ENCODE peak calls at places on chromosomes 13 and 19, in eight cellular contexts. O is heart left ventricle, D is left ventricle myocardium inferior, A is mesenchymal stem cell, Z is kidney, V is Peyer's patch, I is suprapubic skin, J is thoracic aorta. S is an unnamed sample.
A peak's percentile ranks its signal among the peaks of the same experiment; 100 is the strongest.

GRCh38 chr13:31638577-31638976 is 100.7 kb upstream of the RXFP2 start:
- DNase-seq in O (peak; percentile 28), D (no peak), A (peak; percentile 6), Z (no peak), V (no peak), I (no peak), J (no peak), S (no peak)

GRCh38 chr13:28854657-28855056 is 34.5 kb downstream of the MTUS2 start:
- DNase-seq in O (no peak), D (no peak), A (no peak), Z (no peak), V (no peak), I (no peak), J (no peak), S (no peak)

GRCh38 chr13:99380921-99381645 is 73.9 kb upstream of the GPR183 start:
- DNase-seq in O (no peak), D (no peak), A (no peak), Z (no peak), V (no peak), I (no peak), J (no peak), S (no peak)

GRCh38 chr13:33497146-33497845 is 211.7 kb upstream of the STARD13 start:
- DNase-seq in O (no peak), D (no peak), A (peak; percentile 75), Z (no peak), V (no peak), I (no peak), J (no peak), S (no peak)

GRCh38 chr13:20969182-20969581 is 66.6 kb upstream of the XPO4 start:
- DNase-seq in O (no peak), D (no peak), A (peak; percentile 34), Z (no peak), V (no peak), I (no peak), J (no peak), S (no peak)

GRCh38 chr19:38736413-38737280 is 7.6 kb downstream of the CAPN12 start:
- DNase-seq in O (no peak), D (no peak), A (peak; percentile 31), Z (peak; percentile 95), V (peak; percentile 77), I (peak; percentile 81), J (no peak), S (peak; percentile 36)

GRCh38 chr13:110456550-110456949 is 105.0 kb downstream of the RAB20 start:
- DNase-seq in O (no peak), D (no peak), A (no peak), Z (peak; percentile 64), V (no peak), I (peak; percentile 46), J (no peak), S (no peak)

GRCh38 chr13:55038230-55038629 is 2009.6 kb downstream of the OLFM4 start:
- DNase-seq in O (no peak), D (no peak), A (no peak), Z (no peak), V (no peak), I (no peak), J (no peak), S (no peak)

GRCh38 chr19:6476155-6476895 is 5.3 kb downstream of the DENND1C start:
- DNase-seq in O (peak; percentile 41), D (peak; percentile 33), A (peak; percentile 53), Z (peak; percentile 87), V (peak; percentile 95), I (peak; percentile 81), J (no peak), S (peak; percentile 45)

GRCh38 chr13:20136781-20137703 is 23.8 kb downstream of the GJA3 start:
- DNase-seq in O (no peak), D (no peak), A (no peak), Z (no peak), V (peak; percentile 69), I (no peak), J (no peak), S (peak; percentile 60)

GRCh38 chr13:23551213-23552008 is 18.8 kb upstream of the TNFRSF19 start:
- DNase-seq in O (no peak), D (no peak), A (no peak), Z (no peak), V (no peak), I (no peak), J (no peak), S (no peak)

GRCh38 chr19:48625891-48626327 is 6.6 kb downstream of the SPHK2 start:
- DNase-seq in O (no peak), D (no peak), A (no peak), Z (peak; percentile 75), V (peak; percentile 63), I (no peak), J (no peak), S (no peak)

GRCh38 chr19:48624791-48625723 is 5.8 kb downstream of the SPHK2 start:
- DNase-seq in O (no peak), D (no peak), A (no peak), Z (peak; percentile 79), V (peak; percentile 89), I (no peak), J (no peak), S (no peak)

GRCh38 chr19:48624067-48624594 is 4.8 kb downstream of the SPHK2 start:
- DNase-seq in O (peak; percentile 99), D (peak; percentile 99), A (peak; percentile 98), Z (peak; percentile 99), V (peak; percentile 99), I (peak; percentile 97), J (peak; percentile 90), S (peak; percentile 88)

GRCh38 chr19:48619692-48620565 is 623 bp downstream of the SPHK2 start:
- DNase-seq in O (no peak), D (no peak), A (peak; percentile 82), Z (no peak), V (peak; percentile 50), I (no peak), J (no peak), S (no peak)

DNA sequence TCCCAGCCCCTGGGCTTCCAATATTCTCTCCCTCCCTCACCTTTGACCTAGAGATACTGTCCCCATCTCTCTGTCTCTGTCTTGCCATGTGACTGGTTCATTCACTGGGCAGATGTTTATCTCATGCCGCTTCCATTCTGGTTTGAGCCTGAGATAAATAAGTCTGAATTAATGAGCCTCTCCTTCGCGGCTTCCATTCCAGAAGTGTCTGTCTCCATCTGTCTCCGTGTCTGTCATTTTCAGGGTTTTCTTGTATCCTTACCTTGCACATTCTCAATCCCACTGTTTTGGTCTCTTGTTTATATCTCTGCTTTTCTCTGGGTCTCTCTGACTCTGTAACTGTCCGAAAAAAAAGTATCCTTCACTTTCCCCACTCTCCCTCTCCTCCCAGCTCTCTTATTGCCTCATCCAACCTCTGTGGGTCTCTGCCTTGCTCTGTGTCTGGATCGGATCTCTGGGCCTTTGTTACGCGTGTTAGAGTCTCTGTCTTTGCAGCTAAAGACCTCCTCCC is 4.3 kb downstream of the SPHK2 start:
- DNase-seq in O (no peak), D (no peak), A (no peak), Z (no peak), V (no peak), I (no peak), J (no peak), S (no peak)
- H3K27ac ChIP-seq in O (peak overlapping the region; percentile 82), D (peak overlapping the region; percentile 83), A (peak overlapping the region; percentile 69), Z (peak overlapping the region; percentile 89), V (peak overlapping the region; percentile 73), I (peak overlapping the region; percentile 64), J (peak overlapping the region; percentile 80), S (peak overlapping the region; percentile 70)

GRCh38 chr13:39968646-39969475 is 313.4 kb downstream of the COG6 start:
- DNase-seq in O (no peak), D (no peak), A (no peak), Z (no peak), V (no peak), I (no peak), J (no peak), S (no peak)
- H3K36me3 ChIP-seq in O (no peaks in the 10 kb centered on the region), D (no peaks in the 10 kb centered on the region), A (no peaks in the 10 kb centered on the region), Z (no peaks in the 10 kb centered on the region), V (no peaks in the 10 kb centered on the region), I (no peaks in the 10 kb centered on the region), J (no peaks in the 10 kb centered on the region), S (no peaks in the 10 kb centered on the region)

DNA sequence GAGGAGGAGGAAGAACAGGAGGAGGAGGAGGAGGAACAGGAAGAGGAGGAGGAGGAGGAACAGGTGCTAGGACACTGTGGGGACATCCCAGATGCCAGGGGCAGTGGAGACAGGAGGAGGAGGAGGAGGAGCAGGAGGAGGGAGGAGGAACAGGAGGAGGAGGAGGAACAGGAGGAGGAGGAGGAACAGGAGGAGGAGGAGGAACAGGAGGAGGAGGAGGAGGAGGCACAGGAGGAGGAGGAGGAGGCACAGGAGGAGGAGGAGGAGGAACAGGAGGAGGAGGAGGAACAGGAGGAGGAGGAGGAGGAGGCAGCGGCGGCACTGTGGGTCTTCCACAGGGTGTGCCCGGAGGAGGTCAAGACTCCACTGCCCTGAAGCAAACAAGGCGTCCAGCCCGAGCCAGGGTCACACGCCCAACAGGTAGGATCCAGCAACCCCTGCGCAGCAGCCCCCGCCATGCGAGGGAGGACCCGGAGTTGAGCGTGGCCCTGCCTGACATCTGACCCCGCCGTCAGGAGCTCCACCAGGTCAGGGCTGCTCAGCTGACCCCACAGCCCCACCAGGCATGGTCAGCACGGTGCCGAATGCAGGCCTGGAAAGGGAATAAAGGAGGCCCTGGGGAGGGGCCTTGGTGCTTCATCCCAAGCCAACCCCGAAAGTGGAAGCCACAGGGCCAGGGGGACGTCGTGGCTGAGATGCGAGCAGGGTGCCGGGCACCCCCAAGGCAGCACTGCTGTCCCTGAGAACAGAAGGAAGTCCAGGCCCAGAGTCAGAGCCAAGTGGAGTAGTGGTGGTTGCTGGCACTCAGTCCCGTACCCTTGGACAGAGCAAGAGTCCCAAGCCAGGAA is 9.2 kb downstream of the SBNO2 start:
- DNase-seq in O (no peak), D (no peak), A (no peak), Z (peak; percentile 82), V (no peak), I (no peak), J (no peak), S (peak; percentile 31)
- H3K4me1 ChIP-seq in O (peaks cover 15% of the 10 kb centered on the region), D (peaks cover 23% of the 10 kb centered on the region), A (peaks cover 50% of the 10 kb centered on the region), Z (peaks cover 39% of the 10 kb centered on the region), V (no peaks in the 10 kb centered on the region), I (peaks cover 71% of the 10 kb centered on the region), J (no peaks in the 10 kb centered on the region), S (peaks cover 5% of the 10 kb centered on the region)

GRCh38 chr19:2758601-2759313 is 18.9 kb upstream of the SLC39A3 start:
- DNase-seq in O (no peak), D (no peak), A (no peak), Z (no peak), V (no peak), I (no peak), J (no peak), S (no peak)

GRCh38 chr19:2761309-2761677 is 21.5 kb upstream of the SLC39A3 start:
- DNase-seq in O (no peak), D (no peak), A (no peak), Z (no peak), V (no peak), I (no peak), J (no peak), S (no peak)

GRCh38 chr19:2761876-2762782 is 20.9 kb downstream of the SGTA start:
- DNase-seq in O (no peak), D (no peak), A (no peak), Z (no peak), V (no peak), I (no peak), J (no peak), S (no peak)

GRCh38 chr19:2759392-2759791 is 19.6 kb upstream of the SLC39A3 start:
- DNase-seq in O (no peak), D (no peak), A (no peak), Z (no peak), V (no peak), I (no peak), J (no peak), S (no peak)

DNA sequence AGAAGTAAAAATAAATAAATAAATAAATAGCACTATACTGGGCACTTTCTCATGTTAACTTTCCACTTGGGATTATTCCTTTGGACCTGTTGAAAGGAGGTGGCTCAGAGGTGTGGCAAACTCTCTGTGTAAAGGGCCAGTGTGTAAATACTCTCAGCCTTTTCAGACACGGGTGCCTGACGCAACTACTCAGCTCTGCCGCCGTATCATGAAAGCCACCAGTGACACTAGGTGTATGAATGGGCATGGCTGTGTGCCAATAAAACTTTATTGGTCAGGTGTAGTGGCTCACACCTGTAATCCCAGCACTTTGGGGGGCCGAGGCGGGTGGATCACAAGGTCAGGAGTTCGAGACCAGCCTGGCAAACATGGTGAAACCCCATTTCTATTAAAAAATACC is 20.1 kb upstream of the SLC39A3 start:
- DNase-seq in O (no peak), D (no peak), A (no peak), Z (no peak), V (no peak), I (no peak), J (no peak), S (no peak)
- H3K27ac ChIP-seq in O (no peak overlapping the region), D (no peak overlapping the region), A (no peak overlapping the region), Z (no peak overlapping the region), V (no peak overlapping the region), I (no peak overlapping the region), J (no peak overlapping the region), S (no peak overlapping the region)